ENCODE peak calls at places on chromosome 2, in five cellular contexts. Y is SK-N-SH, G is PC-3, F is thoracic aorta, D is endodermal cell. P is an unnamed sample.

GRCh38 chr2:1854747-1855146 is 110.4 kb upstream of the PXDN start:
- DNase-seq in Y (peak; percentile 95), D (peak; percentile 90), G (peak; percentile 30), F (no peak), P (no peak)

GRCh38 chr2:181304011-181304844 is 153.0 kb upstream of the ITGA4 start:
- DNase-seq in Y (no peak), G (no peak), F (no peak), D (no peak), P (no peak)

GRCh38 chr2:237674731-237675276 is 47.4 kb downstream of the LRRFIP1 start:
- DNase-seq in D (peak; percentile 89), Y (peak; percentile 90), G (peak; percentile 41), F (peak; percentile 57), P (peak; percentile 95)

GRCh38 chr2:207764096-207764630 is 5.5 kb downstream of the FZD5 start:
- DNase-seq in Y (no peak), D (peak; percentile 45), G (no peak), F (no peak), P (no peak)

GRCh38 chr2:79005211-79005610 is 20.3 kb upstream of the REG3G start:
- DNase-seq in F (no peak), Y (peak; percentile 65), G (no peak), D (no peak), P (no peak)

GRCh38 chr2:95022309-95023221 is 2.9 kb upstream of the MAL start:
- DNase-seq in Y (peak; percentile 85), F (no peak), D (peak; percentile 94), G (peak; percentile 89), P (peak; percentile 87)

GRCh38 chr2:225584821-225585220 is 185.3 kb downstream of the NYAP2 start:
- DNase-seq in D (no peak), G (no peak), F (no peak), Y (peak; percentile 53), P (no peak)

GRCh38 chr2:238719641-238720040 is 128.2 kb upstream of the TWIST2 start:
- DNase-seq in Y (no peak), G (no peak), D (no peak), F (no peak), P (no peak)

GRCh38 chr2:196535742-196536141 is 103.8 kb upstream of the CCDC150 start:
- DNase-seq in G (peak; percentile 37), Y (no peak), D (no peak), F (no peak), P (no peak)

GRCh38 chr2:148829618-148830017 is 45.4 kb upstream of the KIF5C start:
- DNase-seq in G (peak; percentile 15), D (peak; percentile 66), Y (no peak), F (no peak), P (no peak)

GRCh38 chr2:236177604-236177966 is 9.4 kb upstream of the GBX2 start:
- DNase-seq in F (no peak), Y (peak; percentile 87), D (peak; percentile 93), G (peak; percentile 49), P (no peak)

GRCh38 chr2:128026422-128027277 is 1.2 kb downstream of the SAP130 start:
- DNase-seq in F (peak; percentile 4), D (no peak), G (peak; percentile 20), Y (no peak), P (no peak)

GRCh38 chr2:58664523-58665155 is 423.5 kb upstream of the FANCL start:
- DNase-seq in D (no peak), Y (peak; percentile 1), G (no peak), F (no peak), P (no peak)

GRCh38 chr2:224141304-224141703 is 102.2 kb upstream of the SERPINE2 start:
- DNase-seq in D (no peak), G (no peak), F (no peak), Y (no peak), P (no peak)

GRCh38 chr2:26034597-26035067 is 748 bp downstream of the RAB10 start:
- DNase-seq in D (no peak), Y (peak; percentile 50), F (no peak), G (peak; percentile 25), P (no peak)

GRCh38 chr2:159044804-159045286 is 76.4 kb downstream of the TANC1 start:
- DNase-seq in F (no peak), Y (no peak), G (peak; percentile 41), D (peak; percentile 65), P (no peak)

GRCh38 chr2:205403244-205403845 is 279.0 kb upstream of the NRP2 start:
- DNase-seq in G (no peak), Y (no peak), F (no peak), D (no peak), P (no peak)

GRCh38 chr2:10911291-10912075 is at the start of gene KCNF1:
- DNase-seq in Y (peak; percentile 90), G (peak; percentile 51), D (peak; percentile 92), F (no peak), P (no peak)

GRCh38 chr2:68465081-68465916 is 1.8 kb downstream of the FBXO48 start:
- DNase-seq in D (no peak), G (peak; percentile 43), Y (no peak), F (no peak), P (no peak)

GRCh38 chr2:189037518-189037917 is 63.3 kb downstream of the COL3A1 start:
- DNase-seq in G (peak; percentile 80), Y (no peak), D (no peak), F (no peak), P (no peak)

GRCh38 chr2:159454185-159454584 is 162.2 kb downstream of the BAZ2B start:
- DNase-seq in D (no peak), Y (no peak), G (peak; percentile 57), F (no peak), P (no peak)

GRCh38 chr2:150486539-150487484 is 655 bp downstream of the RND3 start:
- DNase-seq in Y (peak; percentile 65), D (peak; percentile 77), F (no peak), G (peak; percentile 36), P (no peak)

GRCh38 chr2:207543272-207543671 is 13.5 kb downstream of the CREB1 start:
- DNase-seq in D (no peak), F (no peak), Y (no peak), G (no peak), P (no peak)

GRCh38 chr2:20052872-20053281 is 1.4 kb upstream of the LAPTM4A start:
- DNase-seq in Y (peak; percentile 63), G (peak; percentile 73), F (peak; percentile 52), D (no peak), P (peak; percentile 74)

GRCh38 chr2:191942114-191943103 is 95.5 kb upstream of the CAVIN2 start:
- DNase-seq in G (no peak), F (no peak), D (no peak), Y (peak; percentile 15), P (no peak)

GRCh38 chr2:210224660-210225460 is at the start of gene ACADL:
- DNase-seq in Y (peak; percentile 89), D (peak; percentile 87), F (no peak), G (peak; percentile 22), P (peak; percentile 90)

GRCh38 chr2:69683170-69683971 is 39.8 kb upstream of the AAK1 start:
- DNase-seq in Y (peak; percentile 69), D (no peak), F (no peak), G (peak; percentile 83), P (no peak)

GRCh38 chr2:207163815-207164747 is 1.7 kb downstream of the KLF7 start:
- DNase-seq in G (peak; percentile 54), F (peak; percentile 15), D (no peak), Y (no peak), P (peak; percentile 83)

GRCh38 chr2:182767578-182767977 is 51.5 kb downstream of the DNAJC10 start:
- DNase-seq in F (no peak), G (peak; percentile 61), Y (peak; percentile 6), D (peak; percentile 53), P (no peak)

GRCh38 chr2:54952425-54952824 is 97.8 kb downstream of the RTN4 start:
- DNase-seq in F (no peak), Y (no peak), G (peak; percentile 50), D (no peak), P (no peak)

GRCh38 chr2:26542676-26543505 is 65.0 kb upstream of the OTOF start:
- DNase-seq in D (peak; percentile 49), F (no peak), G (no peak), Y (no peak), P (peak; percentile 4)

DNA sequence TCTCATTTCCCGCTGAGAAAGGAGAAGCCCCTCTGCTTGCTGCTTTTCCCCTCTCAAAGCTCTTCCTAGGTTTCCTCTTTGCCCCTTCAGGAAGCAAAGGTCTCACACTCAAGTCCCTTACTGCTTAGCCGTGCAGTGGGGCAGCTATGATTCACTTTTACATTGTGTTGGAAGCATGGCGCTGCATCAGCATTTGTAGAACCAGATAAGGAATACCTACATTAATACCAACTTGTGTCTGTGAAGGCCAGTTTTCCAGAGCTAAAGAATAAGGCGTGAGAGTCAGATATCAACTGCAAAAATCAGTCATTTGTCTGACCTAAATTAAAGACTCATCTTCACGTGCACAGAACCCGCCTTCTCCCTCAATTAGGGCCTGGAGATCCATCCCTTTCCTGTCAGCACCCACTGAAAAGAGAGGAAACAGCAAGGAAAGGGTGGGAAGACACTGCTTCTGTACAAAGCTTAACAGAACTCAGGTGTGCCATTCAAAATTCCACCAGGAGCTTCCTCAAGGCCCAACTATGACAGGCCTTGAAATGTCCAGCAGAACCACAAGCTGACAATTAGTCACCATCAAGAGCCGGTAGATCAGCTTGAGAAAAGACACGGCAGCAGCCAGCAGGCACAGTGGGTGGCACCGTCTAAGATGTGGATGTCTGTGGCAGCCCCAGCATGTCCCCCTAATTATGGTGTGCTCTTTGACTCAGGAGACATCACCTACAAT is 16.1 kb upstream of the XDH start:
- DNase-seq in F (no peak), D (no peak), Y (no peak), G (peak; percentile 23), P (no peak)
- H3K27ac ChIP-seq in F (no peak overlapping the region), D (no peak overlapping the region), Y (no peak overlapping the region), G (peak overlapping the region; percentile 83), P (no peak overlapping the region)

GRCh38 chr2:37323770-37324535 is 680 bp downstream of the PRKD3 start:
- DNase-seq in Y (peak; percentile 81), D (no peak), F (no peak), G (peak; percentile 55), P (peak; percentile 81)
- H3K27ac ChIP-seq in Y (peak overlapping the region; percentile 93), D (peak overlapping the region; percentile 73), F (peak overlapping the region; percentile 77), G (peak overlapping the region; percentile 31), P (peak overlapping the region; percentile 71)

DNA sequence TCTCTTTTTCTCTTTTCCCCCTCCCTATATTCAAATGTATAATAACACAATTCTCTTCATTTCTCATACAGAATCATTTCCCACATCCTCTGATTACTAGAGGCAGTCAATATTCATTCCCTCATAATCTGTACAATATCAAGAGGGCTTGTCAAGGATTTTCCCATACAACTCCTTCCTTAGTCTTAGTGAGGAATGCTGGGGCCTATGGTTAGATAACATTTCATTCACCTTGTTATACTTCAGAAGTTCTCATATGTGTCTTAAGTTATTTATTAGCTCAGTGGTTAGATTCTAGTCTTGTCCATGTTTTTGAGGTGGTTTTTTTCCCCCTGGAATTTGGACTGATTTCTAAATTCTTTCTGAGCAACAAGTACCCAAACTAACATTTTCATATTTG is 289.5 kb downstream of the PDE11A start:
- DNase-seq in F (no peak), G (no peak), Y (no peak), D (no peak), P (no peak)
- H3K27ac ChIP-seq in F (no peak overlapping the region), G (no peak overlapping the region), Y (no peak overlapping the region), D (no peak overlapping the region), P (no peak overlapping the region)

DNA sequence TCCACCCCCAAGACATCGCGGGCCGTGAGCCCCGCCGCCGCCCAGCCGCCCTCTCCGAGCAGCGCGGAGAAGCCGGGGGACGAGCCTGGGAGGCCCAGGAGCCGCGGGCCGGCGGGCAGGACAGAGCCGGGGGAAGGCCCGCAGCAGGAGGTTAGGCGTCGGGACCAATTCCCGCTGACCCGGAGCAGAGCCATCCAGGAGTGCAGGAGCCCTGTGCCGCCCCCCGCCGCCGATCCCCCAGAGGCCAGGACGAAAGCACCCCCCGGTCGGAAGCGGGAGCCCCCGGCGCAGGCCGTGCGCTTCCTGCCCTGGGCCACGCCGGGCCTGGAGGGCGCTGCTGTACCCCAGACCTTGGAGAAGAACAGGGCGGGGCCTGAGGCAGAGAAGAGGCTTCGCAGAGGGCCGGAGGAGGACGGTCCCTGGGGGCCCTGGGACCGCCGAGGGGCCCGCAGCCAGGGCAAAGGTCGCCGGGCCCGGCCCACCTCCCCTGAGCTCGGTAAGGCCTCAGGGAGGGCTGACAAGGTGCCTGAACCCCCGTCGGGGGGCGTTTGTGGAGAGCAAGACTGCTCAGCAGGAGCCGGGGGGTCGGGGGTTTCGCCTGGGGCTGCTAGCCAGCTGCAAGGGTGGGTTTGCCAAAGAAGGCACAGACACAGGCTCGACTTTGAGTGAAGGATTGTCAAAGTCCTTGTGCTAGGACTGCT is 14.3 kb downstream of the SPEG start:
- DNase-seq in F (no peak), Y (no peak), G (no peak), D (peak; percentile 86), P (no peak)
- H3K27ac ChIP-seq in F (peak overlapping the region; percentile 99), Y (no peak overlapping the region), G (no peak overlapping the region), D (no peak overlapping the region), P (no peak overlapping the region)

P was measured in left lung.